ENCODE peak calls at places on chromosomes 7 and 10, in four cellular contexts. G is fibroblast of lung, H is cardiac fibroblast, U is HCT116. R is an unnamed sample.
A peak's percentile ranks its signal among the peaks of the same experiment; 100 is the strongest.

GRCh38 chr10:44908071-44908709 is 2.9 kb upstream of the TMEM72 start:
- DNase-seq in G (peak; percentile 71), H (peak; percentile 84), U (no peak), R (no peak)

GRCh38 chr7:66379761-66380160 is 174.6 kb downstream of the TPST1 start:
- DNase-seq in G (peak; percentile 42), H (peak; percentile 32), U (peak; percentile 32), R (no peak)

GRCh38 chr10:85599081-85599480 is 767.5 kb downstream of the GRID1 start:
- DNase-seq in G (no peak), H (no peak), U (no peak), R (no peak)

GRCh38 chr10:36455481-36456119 is 669.8 kb upstream of the ANKRD30A start:
- DNase-seq in G (no peak), H (no peak), U (no peak), R (no peak)

GRCh38 chr10:122171270-122171669 is 99.8 kb upstream of the BTBD16 start:
- DNase-seq in G (no peak), H (no peak), U (no peak), R (no peak)

GRCh38 chr10:58651040-58651439 is 138.4 kb downstream of the BICC1 start:
- DNase-seq in G (peak; percentile 45), H (peak; percentile 85), U (no peak), R (no peak)

GRCh38 chr7:5586279-5586962 is 162.8 kb upstream of the TNRC18 start:
- DNase-seq in G (no peak), H (no peak), U (no peak), R (no peak)

GRCh38 chr10:82908096-82908495 is 1033.1 kb downstream of the NRG3 start:
- DNase-seq in G (no peak), H (no peak), U (no peak), R (no peak)

GRCh38 chr7:1059200-1060091 is 15.1 kb downstream of the GPR146 start:
- DNase-seq in G (peak; percentile 24), H (peak; percentile 46), U (peak; percentile 52), R (peak; percentile 58)

GRCh38 chr10:67549390-67549789 is 146.6 kb downstream of the CTNNA3 start:
- DNase-seq in G (peak; percentile 21), H (peak; percentile 37), U (no peak), R (no peak)

GRCh38 chr7:49927581-49927980 is 154.1 kb downstream of the VWC2 start:
- DNase-seq in G (no peak), H (no peak), U (no peak), R (no peak)

GRCh38 chr10:112000466-112000865 is 183.1 kb downstream of the GPAM start:
- DNase-seq in G (no peak), H (no peak), U (no peak), R (no peak)

GRCh38 chr10:99172130-99172738 is 63.4 kb downstream of the HPSE2 start:
- DNase-seq in G (peak; percentile 78), H (peak; percentile 30), U (peak; percentile 51), R (peak; percentile 56)

GRCh38 chr7:47032171-47032915 is 549.6 kb downstream of the TNS3 start:
- DNase-seq in G (peak; percentile 58), H (no peak), U (no peak), R (no peak)

GRCh38 chr7:80151274-80151665 is 16.6 kb downstream of the GNAI1 start:
- DNase-seq in G (peak; percentile 50), H (peak; percentile 54), U (no peak), R (no peak)

GRCh38 chr7:24587853-24588252 is 14.6 kb downstream of the PALS2 start:
- DNase-seq in G (peak; percentile 15), H (no peak), U (no peak), R (peak; percentile 59)

GRCh38 chr10:43040482-43041256 is 36.2 kb upstream of the RET start:
- DNase-seq in G (no peak), H (no peak), U (no peak), R (no peak)

GRCh38 chr7:6276911-6277408 is 4.5 kb upstream of the CYTH3 start:
- DNase-seq in G (peak; percentile 15), H (peak; percentile 60), U (no peak), R (no peak)

GRCh38 chr10:108204528-108205313 is 1040.2 kb upstream of the SORCS1 start:
- DNase-seq in G (peak; percentile 16), H (peak; percentile 15), U (no peak), R (peak; percentile 26)

GRCh38 chr7:143443153-143443552 is at the start of gene TAS2R60:
- DNase-seq in G (no peak), H (no peak), U (no peak), R (no peak)

GRCh38 chr7:158049271-158049670 is 538.4 kb downstream of the PTPRN2 start:
- DNase-seq in G (no peak), H (no peak), U (no peak), R (no peak)

GRCh38 chr7:81769891-81770818 is at the start of gene HGF:
- DNase-seq in G (peak; percentile 91), H (peak; percentile 95), U (no peak), R (no peak)

GRCh38 chr10:78974409-78975317 is 94.1 kb upstream of the ZMIZ1 start:
- DNase-seq in G (peak; percentile 84), H (peak; percentile 89), U (peak; percentile 47), R (peak; percentile 73)

GRCh38 chr7:2248984-2249694 is 7.1 kb downstream of the NUDT1 start:
- DNase-seq in G (peak; percentile 93), H (peak; percentile 94), U (no peak), R (no peak)

GRCh38 chr7:115085421-115085820 is 163.5 kb downstream of the MDFIC start:
- DNase-seq in G (no peak), H (no peak), U (no peak), R (no peak)

GRCh38 chr7:10740805-10741204 is 232.9 kb upstream of the PHF14 start:
- DNase-seq in G (no peak), H (no peak), U (no peak), R (no peak)

GRCh38 chr7:51019231-51019844 is 236.6 kb upstream of the GRB10 start:
- DNase-seq in G (peak; percentile 67), H (peak; percentile 79), U (no peak), R (no peak)

GRCh38 chr10:11898372-11899066 is 75.4 kb downstream of the PROSER2 start:
- DNase-seq in G (peak; percentile 7), H (peak; percentile 30), U (peak; percentile 69), R (peak; percentile 89)

GRCh38 chr10:3071405-3072198 is 4.3 kb downstream of the PFKP start:
- DNase-seq in G (peak; percentile 71), H (peak; percentile 40), U (peak; percentile 91), R (no peak)

GRCh38 chr10:7513936-7514335 is 103.1 kb upstream of the SFMBT2 start:
- DNase-seq in G (no peak), H (no peak), U (no peak), R (no peak)

GRCh38 chr10:116738359-116738738 is 4.0 kb downstream of the HSPA12A start:
- DNase-seq in G (no peak), H (no peak), U (no peak), R (no peak)

DNA sequence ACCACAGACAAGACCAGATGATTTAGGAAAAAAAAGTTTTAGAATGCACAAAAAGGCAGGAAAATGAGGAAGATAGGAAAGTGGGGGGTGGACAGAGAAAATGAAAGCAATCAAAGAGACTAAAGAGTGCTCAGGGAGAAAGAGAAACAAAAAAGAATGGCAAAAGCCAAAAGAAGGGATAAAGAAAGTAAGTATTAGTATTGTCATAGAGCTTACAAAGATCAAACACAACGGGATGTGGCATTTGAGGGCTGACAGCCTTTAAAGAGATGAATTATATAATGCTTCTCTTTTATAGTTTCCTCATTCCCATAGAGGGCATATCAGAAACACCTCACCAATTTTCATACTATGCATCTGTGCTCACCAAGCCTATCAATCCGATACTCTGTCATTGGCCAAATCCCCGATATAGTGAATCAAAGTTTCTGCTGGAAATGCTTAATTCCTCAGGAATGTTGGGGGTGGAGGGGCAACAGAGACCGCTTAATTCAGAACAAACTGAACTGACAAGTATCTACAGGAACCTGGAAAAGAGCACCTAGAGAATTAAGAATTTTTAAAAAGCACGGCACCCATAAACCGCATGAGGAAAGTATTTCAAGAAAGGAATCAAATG is 2.7 kb downstream of the COG5 start:
- DNase-seq in G (no peak), H (no peak), U (no peak), R (no peak)
- H3K4me3 ChIP-seq in G (no peak overlapping the region), H (no peak overlapping the region), U (no peak overlapping the region), R (no peak overlapping the region)

GRCh38 chr10:28097633-28098032 is 98.8 kb upstream of the ODAD2 start:
- DNase-seq in G (no peak), H (no peak), U (no peak), R (no peak)
- TF ChIP-seq CTCF in G (no peak), H (no peak), U (no peak), R (no peak)

DNA sequence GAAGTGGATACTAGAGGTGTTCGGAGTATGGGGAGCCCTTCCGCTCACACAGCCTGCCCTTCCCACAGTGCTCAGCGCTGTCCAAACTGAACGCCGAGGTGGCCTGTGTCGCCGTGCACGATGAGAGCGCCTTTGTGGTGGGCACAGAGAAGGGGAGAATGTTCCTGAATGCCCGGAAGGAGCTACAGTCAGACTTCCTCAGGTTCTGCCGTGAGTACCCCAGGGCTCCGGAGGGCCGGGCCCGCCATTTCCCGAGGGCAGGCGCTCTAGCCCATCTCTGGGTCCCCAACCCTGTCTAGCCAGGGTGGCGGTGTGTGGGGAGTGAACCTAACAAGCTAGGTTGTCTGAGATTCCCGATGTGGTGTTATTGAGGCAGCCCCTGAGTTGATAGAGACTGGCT is 59.1 kb downstream of the GTF2IRD1 start:
- DNase-seq in G (no peak), H (no peak), U (no peak), R (no peak)
- H3K4me3 ChIP-seq in G (no peak overlapping the region), H (no peak overlapping the region), U (no peak overlapping the region), R (no peak overlapping the region)

GRCh38 chr7:16114071-16114470 is 307.3 kb downstream of the CRPPA start:
- DNase-seq in G (no peak), H (no peak), U (no peak), R (no peak)

GRCh38 chr7:16113058-16113457 is 308.3 kb downstream of the CRPPA start:
- DNase-seq in G (no peak), H (no peak), U (no peak), R (no peak)

GRCh38 chr7:16115374-16115773 is 306.0 kb downstream of the CRPPA start:
- DNase-seq in G (no peak), H (no peak), U (no peak), R (no peak)

GRCh38 chr7:16114633-16115032 is 306.7 kb downstream of the CRPPA start:
- DNase-seq in G (peak; percentile 82), H (peak; percentile 71), U (peak; percentile 52), R (peak; percentile 19)
- TF ChIP-seq CTCF in G (peak; percentile 49), H (peak; percentile 43), U (peak; percentile 54), R (peak; percentile 39)

GRCh38 chr10:48554246-48554645 is 50.6 kb downstream of the ARHGAP22 start:
- DNase-seq in G (no peak), H (no peak), U (no peak), R (no peak)
- H3K4me3 ChIP-seq in G (no peak overlapping the region), H (no peak overlapping the region), U (no peak overlapping the region), R (no peak overlapping the region)

DNA sequence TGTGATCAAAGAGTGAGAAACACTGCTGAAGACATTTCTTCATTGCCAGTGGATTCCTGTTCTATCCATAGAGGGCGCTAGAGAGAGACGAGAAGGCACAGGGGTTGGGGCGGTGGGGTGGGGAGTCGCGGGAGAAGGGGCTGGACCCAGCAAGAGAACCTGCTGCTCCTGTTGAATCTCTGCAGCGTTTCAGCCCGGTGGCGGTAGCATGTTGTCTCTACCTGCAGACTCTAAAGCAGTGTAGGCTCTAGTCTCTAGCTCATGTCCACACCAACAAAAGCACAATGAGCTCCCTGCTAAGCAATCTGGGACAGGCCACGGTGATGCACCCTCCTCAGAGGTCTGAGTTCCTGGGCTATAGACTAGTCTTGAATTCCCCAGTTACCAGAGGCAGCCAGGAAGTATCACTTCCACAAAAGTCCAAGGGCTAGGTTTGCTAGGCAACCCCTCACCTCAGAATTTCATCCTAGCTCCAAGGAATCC is 167.7 kb downstream of the DGKB start:
- DNase-seq in G (no peak), H (no peak), U (no peak), R (peak; percentile 35)
- TF ChIP-seq CTCF in G (peak; percentile 30), H (peak; percentile 15), U (no peak), R (no peak)